ENCODE peak calls at places on chromosomes 5 and 9, in nine cellular contexts. G, Q, Z, F, Y, S, J, D and R are unnamed samples.

GRCh38 chr9:131495726-131496292 is 6.9 kb upstream of the POMT1 start:
- DNase-seq in G (no peak), Q (no peak), Z (no peak), F (no peak), Y (no peak), S (no peak), J (no peak), D (no peak), R (no peak)

GRCh38 chr9:91978739-91979414 is 28.8 kb upstream of the ROR2 start:
- DNase-seq in G (peak), Q (peak), Z (peak), F (peak), Y (no peak), S (no peak), J (no peak), D (no peak), R (peak)

GRCh38 chr5:149550267-149550582 is 1.0 kb downstream of the CSNK1A1 start:
- DNase-seq in G (no peak), Q (peak), Z (no peak), F (no peak), Y (no peak), S (no peak), J (no peak), D (no peak), R (peak)

GRCh38 chr5:96338624-96339023 is 94.4 kb downstream of the PCSK1 start:
- DNase-seq in G (no peak), Q (peak), Z (no peak), F (no peak), Y (no peak), S (no peak), J (no peak), D (no peak), R (no peak)

GRCh38 chr9:127116088-127116726 is 6.2 kb downstream of the ANGPTL2 start:
- DNase-seq in G (no peak), Q (no peak), Z (no peak), F (no peak), Y (no peak), S (no peak), J (no peak), D (no peak), R (no peak)

GRCh38 chr5:1007681-1008450 is 736 bp upstream of the NKD2 start:
- DNase-seq in G (no peak), Q (no peak), Z (no peak), F (peak), Y (no peak), S (no peak), J (peak), D (no peak), R (no peak)

GRCh38 chr5:136174021-136174659 is 18.8 kb downstream of the SMIM32 start:
- DNase-seq in G (peak), Q (peak), Z (no peak), F (peak), Y (no peak), S (no peak), J (no peak), D (peak), R (no peak)

GRCh38 chr5:82610686-82611085 is 332.5 kb upstream of the RPS23 start:
- DNase-seq in G (no peak), Q (no peak), Z (no peak), F (no peak), Y (no peak), S (no peak), J (no peak), D (no peak), R (no peak)

GRCh38 chr9:7549261-7549660 is 250.3 kb downstream of the DMAC1 start:
- DNase-seq in G (no peak), Q (no peak), Z (peak), F (no peak), Y (no peak), S (no peak), J (no peak), D (no peak), R (no peak)

GRCh38 chr9:88530051-88530450 is 4.9 kb upstream of the NXNL2 start:
- DNase-seq in G (no peak), Q (peak), Z (no peak), F (no peak), Y (no peak), S (no peak), J (no peak), D (no peak), R (peak)

GRCh38 chr5:74446673-74447337 is 193.7 kb downstream of the ENC1 start:
- DNase-seq in G (no peak), Q (peak), Z (no peak), F (no peak), Y (no peak), S (no peak), J (no peak), D (no peak), R (no peak)